ENCODE peak calls at places on chromosomes 13 and 19, in ten cellular contexts. H is omental fat pad; T is activated T-cell treated with anti-CD3 and anti-CD28 coated beads, Interleukin-2, amount 50 U/mL, for 72 hours; G is GM19239; X is glutamatergic neuron; P is HFFc6; Z is RCC 7860; V is ascending aorta; N is right atrium auricular region; B is esophagus squamous epithelium. Q is an unnamed sample.

GRCh38 chr13:106432636-106433035 is 102.8 kb downstream of the EFNB2 start:
- DNase-seq in H (no peak), T (no peak), G (no peak), X (no peak), P (no peak), Z (no peak), V (no peak), N (no peak), B (no peak), Q (no peak)

GRCh38 chr19:29851769-29852521 is 40.2 kb downstream of the CCNE1 start:
- DNase-seq in H (no peak), T (peak), G (no peak), X (no peak), P (no peak), Z (no peak), V (no peak), N (no peak), B (no peak), Q (no peak)

GRCh38 chr19:13765395-13766094 is 1.2 kb downstream of the MRI1 start:
- DNase-seq in H (no peak), T (no peak), G (no peak), X (no peak), P (peak), Z (no peak), V (no peak), N (no peak), B (no peak), Q (no peak)

GRCh38 chr19:41195675-41196497 is 2.9 kb downstream of the CYP2S1 start:
- DNase-seq in H (no peak), T (no peak), G (no peak), X (no peak), P (no peak), Z (no peak), V (no peak), N (no peak), B (no peak), Q (no peak)

GRCh38 chr13:45702869-45703391 is 810 bp downstream of the CBY2 start:
- DNase-seq in H (no peak), T (no peak), G (no peak), X (no peak), P (no peak), Z (no peak), V (no peak), N (no peak), B (no peak), Q (peak)

GRCh38 chr19:50358483-50359431 is 6.7 kb downstream of the NAPSA start:
- DNase-seq in H (no peak), T (peak), G (no peak), X (no peak), P (no peak), Z (no peak), V (no peak), N (no peak), B (no peak), Q (no peak)

GRCh38 chr19:23673132-23673531 is 13.9 kb downstream of the ZNF675 start:
- DNase-seq in H (no peak), T (no peak), G (no peak), X (no peak), P (no peak), Z (no peak), V (no peak), N (no peak), B (no peak), Q (no peak)

GRCh38 chr13:19766637-19767036 is 16.1 kb downstream of the PSPC1 start:
- DNase-seq in H (no peak), T (no peak), G (no peak), X (no peak), P (no peak), Z (no peak), V (no peak), N (no peak), B (no peak), Q (no peak)

GRCh38 chr13:60001892-60002291 is 161.8 kb downstream of the DIAPH3 start:
- DNase-seq in H (no peak), T (no peak), G (no peak), X (no peak), P (no peak), Z (no peak), V (no peak), N (no peak), B (no peak), Q (no peak)

GRCh38 chr19:41939861-41940442 is 11.7 kb upstream of the ERFL start:
- DNase-seq in H (no peak), T (peak), G (no peak), X (no peak), P (no peak), Z (no peak), V (no peak), N (no peak), B (no peak), Q (no peak)

GRCh38 chr13:110261166-110262081 is 45.5 kb downstream of the COL4A1 start:
- DNase-seq in H (no peak), T (no peak), G (no peak), X (no peak), P (no peak), Z (peak), V (no peak), N (peak), B (no peak), Q (no peak)

GRCh38 chr19:35901055-35901644 is 810 bp upstream of the NFKBID start:
- DNase-seq in H (no peak), T (no peak), G (no peak), X (no peak), P (peak), Z (peak), V (no peak), N (no peak), B (no peak), Q (no peak)

GRCh38 chr13:61994174-61994573 is 578.5 kb upstream of the PCDH20 start:
- DNase-seq in H (no peak), T (no peak), G (no peak), X (no peak), P (no peak), Z (no peak), V (no peak), N (no peak), B (no peak), Q (no peak)

GRCh38 chr13:71856548-71856947 is 10.5 kb downstream of the DACH1 start:
- DNase-seq in H (no peak), T (no peak), G (no peak), X (no peak), P (no peak), Z (no peak), V (no peak), N (no peak), B (no peak), Q (no peak)

GRCh38 chr13:75372923-75373841 is 108.8 kb downstream of the TBC1D4 start:
- DNase-seq in H (no peak), T (no peak), G (no peak), X (no peak), P (no peak), Z (no peak), V (no peak), N (no peak), B (no peak), Q (no peak)

Q was measured in lower leg skin.